ENCODE peak calls at places on chromosomes 3 and 15, in five cellular contexts. One of them, this sample, is unnamed.

GRCh38 chr15:42084465-42085235 is 9.7 kb downstream of the PLA2G4D start:
- DNase-seq in colonic mucosa: peak; percentile 82
- DNase-seq in AG04449: no peak
- DNase-seq in keratinocyte: peak; percentile 93
- DNase-seq in Panc1: peak; percentile 48
- DNase-seq in this sample: peak; percentile 81

GRCh38 chr15:67701669-67702068 is 123.6 kb upstream of the SKOR1 start:
- DNase-seq in keratinocyte: no peak
- DNase-seq in colonic mucosa: no peak
- DNase-seq in Panc1: no peak
- DNase-seq in AG04449: no peak
- DNase-seq in this sample: no peak

GRCh38 chr3:106457278-106458210 is 588.7 kb upstream of the CBLB start:
- DNase-seq in AG04449: peak; percentile 75
- DNase-seq in Panc1: no peak
- DNase-seq in keratinocyte: no peak
- DNase-seq in colonic mucosa: no peak
- DNase-seq in this sample: no peak

GRCh38 chr3:187186801-187187421 is 10.4 kb upstream of the RTP1 start:
- DNase-seq in Panc1: no peak
- DNase-seq in AG04449: peak; percentile 65
- DNase-seq in colonic mucosa: peak; percentile 22
- DNase-seq in keratinocyte: no peak
- DNase-seq in this sample: peak; percentile 59

GRCh38 chr15:48031973-48032372 is 88.8 kb upstream of the SLC24A5 start:
- DNase-seq in AG04449: no peak
- DNase-seq in keratinocyte: no peak
- DNase-seq in Panc1: no peak
- DNase-seq in colonic mucosa: no peak
- DNase-seq in this sample: no peak

GRCh38 chr3:152104847-152105415 is 163.8 kb upstream of the MBNL1 start:
- DNase-seq in colonic mucosa: no peak
- DNase-seq in AG04449: no peak
- DNase-seq in Panc1: no peak
- DNase-seq in keratinocyte: no peak
- DNase-seq in this sample: no peak

GRCh38 chr3:152021951-152022461 is 148.6 kb downstream of the SUCNR1 start:
- DNase-seq in Panc1: no peak
- DNase-seq in AG04449: no peak
- DNase-seq in colonic mucosa: no peak
- DNase-seq in keratinocyte: peak; percentile 65
- DNase-seq in this sample: no peak

GRCh38 chr15:39667382-39668127 is 86.7 kb downstream of the THBS1 start:
- DNase-seq in keratinocyte: no peak
- DNase-seq in colonic mucosa: no peak
- DNase-seq in Panc1: no peak
- DNase-seq in AG04449: no peak
- DNase-seq in this sample: no peak

GRCh38 chr3:152834354-152835310 is at the start of gene P2RY1:
- DNase-seq in colonic mucosa: peak; percentile 85
- DNase-seq in Panc1: no peak
- DNase-seq in AG04449: no peak
- DNase-seq in keratinocyte: peak; percentile 7
- DNase-seq in this sample: peak; percentile 50

GRCh38 chr15:56390739-56391267 is 25.6 kb downstream of the TEX9 start:
- DNase-seq in colonic mucosa: no peak
- DNase-seq in keratinocyte: no peak
- DNase-seq in AG04449: no peak
- DNase-seq in Panc1: no peak
- DNase-seq in this sample: no peak

GRCh38 chr15:93141373-93141790 is 52.4 kb upstream of the RGMA start:
- DNase-seq in Panc1: no peak
- DNase-seq in AG04449: no peak
- DNase-seq in keratinocyte: no peak
- DNase-seq in colonic mucosa: no peak
- DNase-seq in this sample: no peak

GRCh38 chr15:56732135-56732880 is 1.0 kb downstream of the ZNF280D start:
- DNase-seq in AG04449: no peak
- DNase-seq in keratinocyte: no peak
- DNase-seq in Panc1: no peak
- DNase-seq in colonic mucosa: peak; percentile 27
- DNase-seq in this sample: no peak

DNA sequence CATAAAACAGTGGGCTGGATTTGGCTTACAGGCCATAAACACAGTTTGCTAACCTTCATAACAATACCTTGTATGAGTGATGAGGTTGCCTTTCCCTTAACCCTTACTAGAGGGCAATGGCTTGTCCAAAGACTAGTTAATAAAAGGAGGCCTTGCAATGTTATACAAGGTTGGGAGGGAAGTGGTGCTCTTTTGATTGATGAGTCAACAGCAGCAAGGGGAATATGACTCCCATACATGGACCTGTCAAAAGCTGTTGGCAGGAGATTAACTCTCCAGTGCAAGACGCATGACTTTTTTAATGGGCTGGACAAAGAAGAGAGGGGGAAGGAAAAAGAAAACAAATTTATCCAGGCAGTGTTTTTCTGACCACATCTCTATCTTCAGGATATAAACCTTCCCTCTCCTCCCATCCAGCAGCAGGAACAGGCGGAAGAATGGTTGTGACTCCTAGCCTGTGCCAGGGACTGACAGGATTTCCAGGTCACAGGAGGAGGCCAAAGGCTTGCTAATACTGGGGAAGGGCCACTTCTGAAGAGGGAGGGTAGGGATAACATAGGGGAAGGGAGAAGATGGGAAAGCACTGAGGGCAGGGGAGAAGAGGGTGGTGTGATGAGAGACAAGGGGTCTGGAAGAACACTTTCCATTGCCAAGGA is 35.2 kb upstream of the ARL14 start:
- DNase-seq in colonic mucosa: no peak
- DNase-seq in keratinocyte: no peak
- DNase-seq in Panc1: no peak
- DNase-seq in AG04449: no peak
- DNase-seq in this sample: no peak
- TF ChIP-seq CTCF in colonic mucosa: no peak
- TF ChIP-seq CTCF in keratinocyte: no peak
- TF ChIP-seq CTCF in Panc1: no peak
- TF ChIP-seq CTCF in AG04449: no peak
- TF ChIP-seq CTCF in this sample: no peak

DNA sequence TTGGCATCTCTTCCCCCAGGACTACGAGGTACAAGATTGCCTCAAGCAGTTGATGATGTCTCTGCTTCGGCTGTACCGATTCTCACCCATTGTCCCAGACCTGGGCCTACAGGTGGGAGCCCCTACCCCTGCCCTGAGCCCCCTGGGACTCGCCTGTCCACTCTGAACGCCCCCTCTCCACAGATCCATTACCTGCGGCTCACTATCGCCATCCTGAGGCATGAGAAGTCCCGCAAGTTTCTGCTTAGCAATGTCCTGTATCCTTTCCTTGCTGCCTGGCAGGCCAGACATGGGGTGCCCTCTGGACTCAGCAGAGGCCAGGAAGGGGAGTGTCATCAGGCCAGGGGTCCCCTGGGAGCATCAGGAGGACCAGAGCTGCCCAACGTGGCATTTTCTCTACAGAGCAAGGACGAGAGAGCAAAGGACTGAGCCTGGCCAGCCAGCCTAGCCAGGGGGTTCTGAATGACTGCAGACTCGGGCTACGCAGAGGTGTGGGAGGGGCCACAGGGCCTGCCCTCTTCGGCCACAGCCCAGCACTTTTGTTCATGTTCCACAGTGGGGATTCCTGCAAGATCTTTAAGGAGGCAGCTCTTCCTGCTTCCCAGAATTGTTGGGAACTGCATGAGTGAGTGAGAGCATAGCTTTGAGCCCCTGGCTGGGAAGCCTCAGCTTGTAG is 11.2 kb downstream of the RNF123 start:
- DNase-seq in AG04449: no peak
- DNase-seq in Panc1: no peak
- DNase-seq in keratinocyte: no peak
- DNase-seq in colonic mucosa: no peak
- DNase-seq in this sample: no peak
- TF ChIP-seq CTCF in AG04449: no peak
- TF ChIP-seq CTCF in Panc1: no peak
- TF ChIP-seq CTCF in keratinocyte: peak; percentile 11
- TF ChIP-seq CTCF in colonic mucosa: no peak
- TF ChIP-seq CTCF in this sample: no peak

DNA sequence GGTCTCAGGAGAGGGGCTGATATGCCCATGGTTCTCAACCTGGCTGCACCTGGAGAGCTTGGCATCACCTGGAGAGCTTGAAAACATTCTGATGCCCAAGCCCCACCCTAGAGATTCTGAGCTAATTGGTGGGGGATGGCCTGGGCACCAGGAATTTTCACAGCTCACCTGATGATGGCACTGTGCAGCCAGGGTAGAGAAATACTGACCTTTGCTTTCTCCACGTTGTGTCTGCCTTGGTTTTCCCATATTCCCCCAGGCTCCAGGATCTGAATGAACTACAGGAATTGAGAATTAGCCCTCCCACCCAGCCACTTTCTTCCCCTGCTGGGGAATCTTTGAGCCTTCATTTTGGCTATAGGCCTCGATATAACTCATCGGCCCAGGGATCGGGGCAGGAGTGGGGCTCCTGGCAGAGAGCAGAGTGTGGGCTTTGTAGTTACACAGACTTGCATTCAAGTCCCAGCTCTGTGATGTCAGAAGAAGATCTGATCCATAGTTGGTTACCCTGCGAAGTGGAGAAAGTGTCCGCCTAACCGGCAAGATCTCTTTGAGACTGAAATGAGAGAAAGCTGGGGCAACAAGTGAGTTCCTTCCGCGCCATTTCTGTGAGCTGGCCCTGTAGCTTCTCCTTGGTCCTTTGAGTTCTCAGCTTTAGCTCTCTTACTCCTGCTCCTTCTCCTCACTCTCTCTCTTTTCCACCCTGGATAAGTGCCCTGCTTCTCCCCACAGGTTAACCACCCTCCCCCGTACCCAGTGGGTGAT is 33.1 kb upstream of the UBE2Q2 start:
- DNase-seq in Panc1: peak; percentile 20
- DNase-seq in AG04449: no peak
- DNase-seq in colonic mucosa: peak; percentile 25
- DNase-seq in keratinocyte: peak; percentile 28
- DNase-seq in this sample: peak; percentile 34
- TF ChIP-seq CTCF in Panc1: peak; percentile 76
- TF ChIP-seq CTCF in AG04449: peak; percentile 38
- TF ChIP-seq CTCF in colonic mucosa: peak; percentile 38
- TF ChIP-seq CTCF in keratinocyte: peak; percentile 72
- TF ChIP-seq CTCF in this sample: no peak

GRCh38 chr3:12313519-12313918 is 24.6 kb downstream of the PPARG start:
- DNase-seq in colonic mucosa: no peak
- DNase-seq in Panc1: no peak
- DNase-seq in AG04449: no peak
- DNase-seq in keratinocyte: no peak
- DNase-seq in this sample: no peak
- TF ChIP-seq CTCF in colonic mucosa: no peak
- TF ChIP-seq CTCF in Panc1: peak; percentile 34
- TF ChIP-seq CTCF in AG04449: no peak
- TF ChIP-seq CTCF in keratinocyte: no peak
- TF ChIP-seq CTCF in this sample: no peak

GRCh38 chr3:38137615-38138346 is 680 bp upstream of the MYD88 start:
- DNase-seq in colonic mucosa: peak; percentile 49
- DNase-seq in AG04449: peak; percentile 24
- DNase-seq in keratinocyte: no peak
- DNase-seq in Panc1: no peak
- DNase-seq in this sample: no peak
- TF ChIP-seq CTCF in colonic mucosa: no peak
- TF ChIP-seq CTCF in AG04449: peak; percentile 27
- TF ChIP-seq CTCF in keratinocyte: peak; percentile 25
- TF ChIP-seq CTCF in Panc1: no peak
- TF ChIP-seq CTCF in this sample: no peak

GRCh38 chr3:43023066-43023465 is 44.0 kb downstream of the GASK1A start:
- DNase-seq in keratinocyte: no peak
- DNase-seq in colonic mucosa: no peak
- DNase-seq in Panc1: no peak
- DNase-seq in AG04449: no peak
- DNase-seq in this sample: no peak
- TF ChIP-seq CTCF in keratinocyte: no peak
- TF ChIP-seq CTCF in colonic mucosa: no peak
- TF ChIP-seq CTCF in Panc1: no peak
- TF ChIP-seq CTCF in AG04449: no peak
- TF ChIP-seq CTCF in this sample: no peak

GRCh38 chr15:99906793-99907192 is 173.6 kb upstream of the LYSMD4 start:
- DNase-seq in AG04449: no peak
- DNase-seq in colonic mucosa: no peak
- DNase-seq in Panc1: no peak
- DNase-seq in keratinocyte: no peak
- DNase-seq in this sample: no peak

GRCh38 chr15:99906356-99906755 is 173.1 kb upstream of the LYSMD4 start:
- DNase-seq in AG04449: no peak
- DNase-seq in colonic mucosa: no peak
- DNase-seq in keratinocyte: no peak
- DNase-seq in Panc1: no peak
- DNase-seq in this sample: no peak

GRCh38 chr15:99907698-99908097 is 174.5 kb upstream of the LYSMD4 start:
- DNase-seq in AG04449: no peak
- DNase-seq in Panc1: no peak
- DNase-seq in keratinocyte: no peak
- DNase-seq in colonic mucosa: no peak
- DNase-seq in this sample: no peak

GRCh38 chr15:99911824-99912223 is 178.6 kb upstream of the LYSMD4 start:
- DNase-seq in keratinocyte: no peak
- DNase-seq in Panc1: no peak
- DNase-seq in colonic mucosa: no peak
- DNase-seq in AG04449: no peak
- DNase-seq in this sample: no peak

DNA sequence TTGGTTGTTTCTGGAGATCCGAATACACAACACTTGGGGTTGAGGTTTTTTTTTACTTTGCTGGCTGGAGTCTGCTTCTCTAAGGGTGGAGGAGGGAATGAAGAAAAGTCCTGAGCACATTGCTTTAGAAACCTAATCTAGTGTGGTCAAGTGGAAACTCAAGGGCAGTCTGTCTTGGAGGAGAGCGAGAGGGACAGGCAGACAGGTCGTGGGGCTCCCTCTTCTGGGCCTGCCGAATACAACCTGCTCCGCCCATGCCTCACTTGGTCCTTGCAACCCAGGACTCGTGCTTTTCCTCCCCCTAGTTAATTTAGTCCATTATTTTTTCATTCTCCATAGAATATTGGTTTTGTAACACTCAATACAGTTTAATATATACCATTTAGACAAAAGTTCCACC is 176.7 kb upstream of the LYSMD4 start:
- DNase-seq in colonic mucosa: no peak
- DNase-seq in keratinocyte: no peak
- DNase-seq in AG04449: no peak
- DNase-seq in Panc1: no peak
- DNase-seq in this sample: no peak
- TF ChIP-seq CTCF in colonic mucosa: no peak
- TF ChIP-seq CTCF in keratinocyte: peak; percentile 62
- TF ChIP-seq CTCF in AG04449: no peak
- TF ChIP-seq CTCF in Panc1: peak; percentile 84
- TF ChIP-seq CTCF in this sample: no peak

This sample was measured in stomach.